ENCODE peak calls at places on chromosomes 12 and 14, in nine cellular contexts. A is stomach; K is AG20443; B is activated CD4-positive, alpha-beta T cell treated with anti-CD3 and anti-CD28 coated beads, Interleukin-2, amount 50 U/mL, for 48 hours; X is HAP-1; O is neuronal stem cell; N is NCI-H1105; T is H9; G is adipocyte. S is an unnamed sample.

GRCh38 chr12:94336201-94336915 is 123.3 kb downstream of the CEP83 start:
- DNase-seq in A (no peak), K (no peak), B (no peak), X (no peak), O (no peak), N (no peak), T (no peak), G (peak), S (no peak)

GRCh38 chr12:106256524-106256923 is 8.7 kb upstream of the CKAP4 start:
- DNase-seq in A (no peak), K (no peak), B (no peak), X (no peak), O (no peak), N (no peak), T (no peak), G (no peak), S (no peak)

GRCh38 chr14:60653388-60653690 is 4.1 kb upstream of the SIX1 start:
- DNase-seq in A (no peak), K (no peak), B (no peak), X (no peak), O (no peak), N (peak), T (peak), G (no peak), S (peak)

GRCh38 chr12:123024819-123025391 is 44.4 kb downstream of the ARL6IP4 start:
- DNase-seq in A (no peak), K (no peak), B (peak), X (no peak), O (no peak), N (no peak), T (no peak), G (peak), S (no peak)

GRCh38 chr14:103118019-103118662 is 5.1 kb upstream of the TNFAIP2 start:
- DNase-seq in A (no peak), K (peak), B (no peak), X (no peak), O (no peak), N (no peak), T (no peak), G (no peak), S (no peak)

GRCh38 chr14:94748667-94749347 is 21.1 kb downstream of the GSC start:
- DNase-seq in A (peak), K (no peak), B (peak), X (peak), O (no peak), N (peak), T (peak), G (peak), S (peak)

GRCh38 chr12:122385171-122386041 is 37.1 kb downstream of the CLIP1 start:
- DNase-seq in A (no peak), K (no peak), B (no peak), X (no peak), O (no peak), N (no peak), T (no peak), G (no peak), S (no peak)

GRCh38 chr14:31592122-31592521 is 30.9 kb downstream of the NUBPL start:
- DNase-seq in A (no peak), K (no peak), B (no peak), X (no peak), O (no peak), N (no peak), T (no peak), G (no peak), S (no peak)

GRCh38 chr14:96231731-96232130 is 24.3 kb upstream of the BDKRB1 start:
- DNase-seq in A (no peak), K (no peak), B (no peak), X (no peak), O (no peak), N (no peak), T (no peak), G (no peak), S (no peak)

GRCh38 chr14:88422919-88423318 is 37.5 kb downstream of the SPATA7 start:
- DNase-seq in A (no peak), K (peak), B (no peak), X (no peak), O (no peak), N (no peak), T (no peak), G (peak), S (no peak)

GRCh38 chr12:11653215-11653753 is 3.8 kb downstream of the ETV6 start:
- DNase-seq in A (no peak), K (no peak), B (peak), X (no peak), O (no peak), N (no peak), T (no peak), G (peak), S (no peak)

GRCh38 chr12:57001448-57001906 is 4.9 kb downstream of the ZBTB39 start:
- DNase-seq in A (peak), K (peak), B (peak), X (peak), O (peak), N (no peak), T (peak), G (peak), S (peak)

GRCh38 chr14:94305620-94306019 is 12.6 kb upstream of the SERPINA10 start:
- DNase-seq in A (no peak), K (no peak), B (no peak), X (no peak), O (no peak), N (no peak), T (no peak), G (no peak), S (no peak)

GRCh38 chr12:114936148-114937099 is 252.4 kb upstream of the TBX3 start:
- DNase-seq in A (no peak), K (no peak), B (no peak), X (no peak), O (no peak), N (no peak), T (no peak), G (no peak), S (peak)

GRCh38 chr12:9163392-9163791 is 44.8 kb downstream of the PZP start:
- DNase-seq in A (no peak), K (no peak), B (no peak), X (no peak), O (no peak), N (no peak), T (no peak), G (no peak), S (no peak)

GRCh38 chr12:101713059-101713682 is 15.7 kb downstream of the CHPT1 start:
- DNase-seq in A (peak), K (peak), B (no peak), X (no peak), O (peak), N (no peak), T (no peak), G (no peak), S (no peak)

GRCh38 chr14:50067723-50068495 is 48.5 kb downstream of the VCPKMT start:
- DNase-seq in A (peak), K (peak), B (peak), X (no peak), O (no peak), N (no peak), T (no peak), G (peak), S (no peak)

GRCh38 chr14:50476134-50476533 is 56.2 kb downstream of the MAP4K5 start:
- DNase-seq in A (no peak), K (no peak), B (no peak), X (no peak), O (no peak), N (no peak), T (no peak), G (no peak), S (no peak)

GRCh38 chr12:14367097-14367661 is 1.7 kb downstream of the ATF7IP start:
- DNase-seq in A (no peak), K (peak), B (no peak), X (no peak), O (no peak), N (no peak), T (no peak), G (peak), S (peak)

GRCh38 chr12:47903927-47904646 is 707 bp downstream of the VDR start:
- DNase-seq in A (peak), K (peak), B (peak), X (no peak), O (no peak), N (no peak), T (peak), G (peak), S (no peak)

GRCh38 chr14:66662374-66662773 is 154.4 kb downstream of the GPHN start:
- DNase-seq in A (no peak), K (no peak), B (no peak), X (peak), O (no peak), N (no peak), T (no peak), G (peak), S (no peak)

GRCh38 chr14:71716371-71716770 is 215.9 kb upstream of the RGS6 start:
- DNase-seq in A (no peak), K (peak), B (no peak), X (no peak), O (no peak), N (no peak), T (no peak), G (no peak), S (no peak)

GRCh38 chr12:11719678-11720099 is 70.2 kb downstream of the ETV6 start:
- DNase-seq in A (no peak), K (peak), B (peak), X (no peak), O (no peak), N (no peak), T (peak), G (peak), S (no peak)

GRCh38 chr12:85695316-85695715 is 140.9 kb downstream of the RASSF9 start:
- DNase-seq in A (no peak), K (no peak), B (no peak), X (no peak), O (no peak), N (no peak), T (no peak), G (no peak), S (no peak)

GRCh38 chr12:89126712-89127111 is 225.6 kb downstream of the DUSP6 start:
- DNase-seq in A (no peak), K (no peak), B (no peak), X (no peak), O (no peak), N (no peak), T (no peak), G (peak), S (no peak)

GRCh38 chr12:132824053-132824452 is 4.6 kb downstream of the GOLGA3 start:
- DNase-seq in A (no peak), K (no peak), B (no peak), X (no peak), O (no peak), N (no peak), T (no peak), G (no peak), S (no peak)

GRCh38 chr12:9364224-9365176 is 156.3 kb upstream of the PZP start:
- DNase-seq in A (no peak), K (peak), B (peak), X (peak), O (no peak), N (no peak), T (peak), G (peak), S (no peak)

GRCh38 chr12:119227292-119227691 is 48.6 kb downstream of the HSPB8 start:
- DNase-seq in A (no peak), K (no peak), B (no peak), X (no peak), O (no peak), N (no peak), T (no peak), G (no peak), S (no peak)

GRCh38 chr12:26845984-26846383 is 13.0 kb upstream of the ITPR2 start:
- DNase-seq in A (no peak), K (peak), B (no peak), X (no peak), O (no peak), N (no peak), T (no peak), G (peak), S (no peak)

GRCh38 chr12:59357811-59358210 is 238.0 kb upstream of the SLC16A7 start:
- DNase-seq in A (no peak), K (no peak), B (no peak), X (no peak), O (no peak), N (no peak), T (peak), G (no peak), S (no peak)

GRCh38 chr14:75491376-75491978 is 30.8 kb upstream of the BATF start:
- DNase-seq in A (no peak), K (no peak), B (no peak), X (no peak), O (no peak), N (no peak), T (no peak), G (no peak), S (no peak)

GRCh38 chr14:53391156-53391555 is 238.0 kb upstream of the DDHD1 start:
- DNase-seq in A (no peak), K (peak), B (no peak), X (no peak), O (no peak), N (no peak), T (no peak), G (peak), S (no peak)

GRCh38 chr12:107320031-107320928 is 226.9 kb upstream of the CRY1 start:
- DNase-seq in A (no peak), K (peak), B (peak), X (peak), O (no peak), N (peak), T (peak), G (peak), S (peak)

GRCh38 chr12:108939594-108939993 is 59.7 kb downstream of the DAO start:
- DNase-seq in A (no peak), K (peak), B (peak), X (peak), O (peak), N (no peak), T (peak), G (no peak), S (no peak)

S was measured in NCI-H1417.